ENCODE peak calls at places on chromosomes 16 and 17, in four cellular contexts. O is HL-60, X is stomach, G is spleen. J is an unnamed sample.

GRCh38 chr17:65099941-65100315 is 37.2 kb upstream of the RGS9 start:
- DNase-seq in G (peak; percentile 79), X (peak; percentile 45), O (no peak), J (peak; percentile 67)

GRCh38 chr16:84281077-84281476 is 13.6 kb upstream of the WFDC1 start:
- DNase-seq in G (no peak), O (no peak), X (no peak), J (no peak)

GRCh38 chr16:87074635-87075318 is 242.4 kb downstream of the C16orf95 start:
- DNase-seq in X (no peak), O (no peak), G (no peak), J (no peak)

GRCh38 chr16:57739756-57740422 is 4.3 kb downstream of the KATNB1 start:
- DNase-seq in G (peak; percentile 75), X (no peak), O (no peak), J (no peak)

GRCh38 chr16:81543571-81543970 is 99.0 kb downstream of the CMIP start:
- DNase-seq in G (no peak), O (no peak), X (no peak), J (no peak)

GRCh38 chr17:71975331-71975801 is 145.5 kb upstream of the SOX9 start:
- DNase-seq in X (no peak), G (no peak), O (no peak), J (no peak)

GRCh38 chr17:19876524-19877161 is 8.9 kb upstream of the ULK2 start:
- DNase-seq in G (peak; percentile 88), O (peak; percentile 88), X (no peak), J (no peak)

GRCh38 chr16:27305342-27305741 is 8.4 kb upstream of the IL4R start:
- DNase-seq in G (no peak), O (peak; percentile 64), X (no peak), J (no peak)

GRCh38 chr16:49181812-49182211 is 99.8 kb downstream of the CBLN1 start:
- DNase-seq in G (no peak), X (no peak), O (no peak), J (no peak)

GRCh38 chr16:85460983-85461813 is 151.9 kb upstream of the GSE1 start:
- DNase-seq in G (no peak), X (no peak), O (peak; percentile 40), J (no peak)

GRCh38 chr17:18855831-18856624 is 1.9 kb upstream of the PRPSAP2 start:
- DNase-seq in G (peak; percentile 94), O (peak; percentile 85), X (peak; percentile 94), J (peak; percentile 61)

GRCh38 chr17:78013683-78014467 is 55.4 kb downstream of the TNRC6C start:
- DNase-seq in X (peak; percentile 40), G (no peak), O (peak; percentile 60), J (no peak)

GRCh38 chr17:9389116-9389515 is 186.5 kb downstream of the STX8 start:
- DNase-seq in O (no peak), X (no peak), G (no peak), J (peak; percentile 34)

GRCh38 chr16:14658063-14658462 is 25.3 kb downstream of the BFAR start:
- DNase-seq in O (no peak), G (no peak), X (no peak), J (peak; percentile 19)

GRCh38 chr17:30323262-30323894 is 10.5 kb downstream of the TMIGD1 start:
- DNase-seq in O (peak; percentile 83), X (no peak), G (no peak), J (no peak)

GRCh38 chr17:77433385-77434135 is 292.8 kb downstream of the SEC14L1 start:
- DNase-seq in O (no peak), X (no peak), G (no peak), J (peak; percentile 76)

GRCh38 chr17:38870259-38871165 is 654 bp downstream of the LASP1 start:
- DNase-seq in G (peak; percentile 95), X (peak; percentile 75), O (peak; percentile 79), J (peak; percentile 69)

GRCh38 chr16:24834459-24835335 is 11.1 kb upstream of the SLC5A11 start:
- DNase-seq in O (peak; percentile 30), X (peak; percentile 60), G (no peak), J (no peak)

GRCh38 chr17:40101367-40102210 is 1.2 kb upstream of the NR1D1 start:
- DNase-seq in O (no peak), G (no peak), X (no peak), J (no peak)

GRCh38 chr17:62823111-62823895 is 15.2 kb upstream of the MARCHF10 start:
- DNase-seq in O (no peak), X (no peak), G (no peak), J (no peak)

GRCh38 chr17:76370261-76370993 is 14.0 kb upstream of the SPHK1 start:
- DNase-seq in G (no peak), O (no peak), X (peak; percentile 47), J (no peak)

GRCh38 chr17:42112552-42113176 is at the start of gene DHX58:
- DNase-seq in G (peak; percentile 91), O (peak; percentile 87), X (peak; percentile 81), J (peak; percentile 92)

GRCh38 chr16:58451945-58452401 is 48.0 kb upstream of the NDRG4 start:
- DNase-seq in O (no peak), G (no peak), X (no peak), J (no peak)

GRCh38 chr16:19164285-19164684 is 3.8 kb upstream of the SYT17 start:
- DNase-seq in X (peak; percentile 34), G (no peak), O (no peak), J (no peak)

GRCh38 chr17:57985675-57985974 is 2.4 kb downstream of the VEZF1 start:
- DNase-seq in O (no peak), X (no peak), G (no peak), J (no peak)

DNA sequence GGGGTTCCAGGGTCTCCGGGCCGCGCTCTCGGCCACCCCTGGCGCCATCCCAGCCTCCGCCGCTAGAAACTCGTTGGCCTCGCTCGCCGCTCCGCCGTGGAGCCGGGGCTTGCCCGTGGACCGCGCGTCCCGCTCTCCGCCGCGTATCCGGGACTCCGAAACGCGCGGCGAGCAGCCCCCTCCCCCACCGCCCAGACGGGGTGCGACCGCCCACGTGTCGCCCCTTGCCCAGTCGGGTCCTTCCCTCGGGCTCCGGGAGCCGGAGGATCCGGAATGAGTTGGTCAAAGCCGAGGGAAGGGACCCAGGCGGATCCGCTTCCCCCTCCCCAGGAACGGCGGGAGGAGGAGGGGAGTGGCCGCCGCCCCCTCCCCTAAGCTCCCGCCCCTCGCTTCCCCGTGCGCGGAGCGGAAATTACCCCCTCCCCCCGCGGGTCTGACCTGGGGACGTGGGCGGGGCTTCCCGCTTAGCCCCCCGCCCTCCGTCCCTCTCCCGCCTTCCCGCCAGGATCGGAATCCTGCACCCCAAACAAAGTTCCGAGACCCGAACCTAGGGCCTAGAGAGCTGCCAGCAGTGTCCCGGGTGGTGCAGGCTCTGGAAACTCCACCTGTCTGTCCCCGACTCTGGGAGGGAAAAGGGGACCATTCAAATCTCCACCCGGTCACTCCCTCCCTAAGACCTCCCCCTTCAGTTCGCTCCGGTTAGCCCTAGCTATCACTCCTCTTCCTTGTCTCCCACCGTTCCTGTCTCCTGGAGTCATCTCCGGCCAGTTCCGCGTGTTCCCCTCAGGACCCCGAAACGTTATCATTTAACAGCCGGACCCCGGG is 1.1 kb upstream of the IGF2BP1 start:
- DNase-seq in X (no peak), G (no peak), O (peak; percentile 28), J (no peak)
- TF ChIP-seq POLR2AphosphoS5 in X (no peak), G (peak; percentile 80), O (no peak), J (no peak)

DNA sequence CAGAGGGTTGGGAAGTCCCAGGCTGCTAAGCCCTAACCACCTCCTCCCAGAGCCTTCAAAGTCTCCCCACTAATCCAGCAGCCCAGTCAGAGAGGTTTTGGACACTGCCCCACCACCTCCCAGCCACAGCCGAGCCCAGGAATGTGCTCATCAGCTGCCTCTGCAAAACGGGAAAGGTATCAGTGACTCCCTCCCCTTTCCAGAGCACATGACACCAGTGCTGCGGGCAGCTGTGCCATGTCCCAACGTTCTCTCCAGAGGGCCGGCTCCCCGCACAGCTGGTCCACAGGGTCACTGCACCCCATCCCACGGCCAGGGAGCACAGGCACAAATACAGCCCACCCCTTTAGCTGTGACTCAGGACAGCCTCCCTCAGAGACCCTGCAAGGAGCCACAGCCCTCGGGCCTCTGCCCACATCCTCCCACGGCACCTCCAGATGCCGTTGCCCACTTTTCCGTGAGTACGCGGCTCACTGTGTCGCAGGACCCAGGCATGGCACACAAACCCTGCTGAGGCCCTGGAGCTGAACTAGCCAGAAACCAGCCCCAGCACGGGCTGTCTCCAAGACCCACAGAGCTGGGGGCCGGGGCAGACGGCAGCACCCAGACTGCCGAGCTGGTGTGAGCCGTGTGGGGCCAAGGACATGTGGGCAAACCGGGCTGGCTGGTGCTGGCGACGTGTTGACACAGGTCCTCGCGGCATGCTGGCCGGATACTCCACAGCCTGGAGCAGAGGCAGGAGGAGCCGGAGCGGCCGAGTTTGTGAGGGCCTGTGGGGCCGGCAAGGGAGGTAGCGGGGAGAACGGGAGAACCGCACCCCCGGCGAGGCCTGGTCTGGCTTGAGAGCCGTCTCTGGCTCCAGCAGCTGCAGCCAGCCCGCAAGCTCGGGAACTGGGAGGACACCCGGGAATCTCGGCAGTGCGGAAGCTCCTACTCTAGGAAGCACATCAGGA is 6.3 kb upstream of the PPP1R27 start:
- DNase-seq in O (peak; percentile 83), G (peak; percentile 80), X (peak; percentile 66), J (no peak)
- TF ChIP-seq POLR2AphosphoS5 in O (peak; percentile 88), G (peak; percentile 63), X (no peak), J (no peak)

GRCh38 chr17:4204676-4205075 is 59.1 kb downstream of the ANKFY1 start:
- DNase-seq in O (no peak), G (no peak), X (no peak), J (no peak)
- TF ChIP-seq POLR2AphosphoS5 in O (no peak), G (no peak), X (peak; percentile 88), J (no peak)

GRCh38 chr16:4625617-4626159 is 1.1 kb downstream of the MGRN1 start:
- DNase-seq in X (no peak), O (no peak), G (no peak), J (no peak)

GRCh38 chr16:4624827-4625616 is 396 bp downstream of the MGRN1 start:
- DNase-seq in O (peak; percentile 55), G (peak; percentile 95), X (peak; percentile 72), J (peak; percentile 73)

GRCh38 chr16:4623593-4623992 is 1.0 kb upstream of the MGRN1 start:
- DNase-seq in X (no peak), G (no peak), O (peak; percentile 76), J (no peak)

GRCh38 chr16:4626396-4626795 is 1.8 kb downstream of the MGRN1 start:
- DNase-seq in O (no peak), G (no peak), X (no peak), J (no peak)

DNA sequence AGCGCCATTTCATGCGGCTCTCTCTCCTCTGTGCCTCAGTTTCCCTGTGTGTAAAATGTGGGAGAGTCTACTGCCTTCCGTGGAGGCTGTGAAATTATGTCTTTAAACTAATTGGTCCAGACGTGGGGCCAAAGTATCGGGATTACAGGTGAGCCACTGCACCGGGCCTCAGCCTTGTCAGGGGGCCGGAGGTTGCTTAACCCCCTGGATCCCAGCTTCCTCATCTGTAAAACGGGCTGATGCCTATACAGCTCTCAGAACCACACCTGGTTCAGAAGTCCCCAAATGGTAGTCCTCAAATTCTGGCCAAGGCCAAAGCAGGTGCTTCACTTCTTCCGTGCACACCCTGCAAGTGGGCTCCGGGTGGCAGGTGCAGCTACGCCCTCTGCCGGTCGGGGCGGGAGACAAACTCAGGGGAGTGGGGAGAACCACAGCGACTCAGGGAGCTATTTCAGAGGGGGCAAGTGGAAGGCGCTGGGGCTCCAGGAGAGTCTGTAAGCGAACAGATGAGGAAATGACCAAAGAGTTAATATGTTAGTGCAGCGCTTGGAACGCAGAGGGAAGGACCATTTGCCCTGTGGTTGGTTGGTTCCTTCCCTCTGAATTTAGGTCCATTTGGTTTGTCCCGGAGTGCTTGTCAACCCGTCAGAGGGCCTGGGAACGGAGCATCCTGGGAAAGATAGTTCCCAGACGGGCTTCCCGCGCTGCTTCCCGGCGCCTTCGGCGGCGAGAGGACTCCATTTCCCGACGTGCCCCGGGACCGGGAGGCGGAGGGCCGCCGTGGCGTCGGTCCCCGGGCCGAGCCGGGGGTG is at the start of gene MGRN1:
- DNase-seq in O (peak; percentile 97), X (peak; percentile 95), G (peak; percentile 98), J (peak; percentile 88)
- TF ChIP-seq POLR2AphosphoS5 in O (peak; percentile 59), X (peak; percentile 66), G (peak; percentile 88), J (no peak)

J was measured in GM12891.